ENCODE peak calls at places on chromosomes 5 and 9, in five cellular contexts. B is fibroblast of lung, S is IMR-90, I is endothelial cell, U is lower leg skin. P is an unnamed sample.

GRCh38 chr5:2711446-2712425 is 39.7 kb downstream of the IRX2 start:
- DNase-seq in S (no peak), B (no peak), U (no peak), I (no peak), P (no peak)

GRCh38 chr5:67015577-67016290 is 180.9 kb downstream of the CD180 start:
- DNase-seq in U (no peak), S (peak), B (peak), I (no peak), P (no peak)

GRCh38 chr5:86881493-86882090 is 263.9 kb downstream of the COX7C start:
- DNase-seq in U (no peak), S (no peak), I (no peak), B (no peak), P (no peak)

GRCh38 chr5:58318468-58318867 is 141.4 kb downstream of the PLK2 start:
- DNase-seq in B (no peak), S (peak), I (no peak), U (no peak), P (peak)

GRCh38 chr5:151798674-151799073 is 26.9 kb downstream of the G3BP1 start:
- DNase-seq in I (no peak), B (no peak), U (no peak), S (no peak), P (no peak)

GRCh38 chr5:108642170-108642906 is 105.4 kb upstream of the FER start:
- DNase-seq in S (peak), U (peak), B (peak), I (peak), P (peak)

GRCh38 chr5:141772281-141772680 is 90.3 kb upstream of the ARAP3 start:
- DNase-seq in U (no peak), I (no peak), S (peak), B (no peak), P (no peak)

GRCh38 chr5:91443028-91443427 is 59.9 kb upstream of the ARRDC3 start:
- DNase-seq in U (no peak), S (peak), I (no peak), B (peak), P (peak)

GRCh38 chr9:120985759-120986353 is 59.3 kb upstream of the TRAF1 start:
- DNase-seq in S (peak), B (peak), I (peak), U (no peak), P (peak)

GRCh38 chr5:5422819-5423515 is 490 bp downstream of the ICE1 start:
- DNase-seq in I (no peak), B (no peak), S (no peak), U (no peak), P (no peak)

GRCh38 chr5:1648806-1649205 is 125.0 kb upstream of the LPCAT1 start:
- DNase-seq in B (no peak), I (no peak), S (no peak), U (no peak), P (peak)

GRCh38 chr9:34380034-34380510 is 3.4 kb upstream of the MYORG start:
- DNase-seq in B (no peak), U (no peak), I (peak), S (no peak), P (no peak)

GRCh38 chr5:13211064-13211463 is 733.4 kb downstream of the DNAH5 start:
- DNase-seq in I (no peak), U (no peak), B (no peak), S (no peak), P (no peak)

GRCh38 chr5:123367739-123368138 is 55.5 kb downstream of the CEP120 start:
- DNase-seq in I (no peak), U (no peak), B (peak), S (peak), P (no peak)

GRCh38 chr5:88883059-88883565 is at the start of gene MEF2C:
- DNase-seq in B (peak), I (peak), S (peak), U (peak), P (peak)

GRCh38 chr5:181087309-181087708 is 43.7 kb downstream of the OR2V1 start:
- DNase-seq in I (no peak), U (no peak), S (no peak), B (no peak), P (no peak)

GRCh38 chr9:35649431-35650340 is 1.0 kb downstream of the SIT1 start:
- DNase-seq in I (no peak), B (no peak), S (no peak), U (no peak), P (no peak)

GRCh38 chr5:170546257-170546656 is 42.4 kb downstream of the KCNIP1 start:
- DNase-seq in U (no peak), S (no peak), B (no peak), I (no peak), P (no peak)

GRCh38 chr5:19031491-19031890 is 956.5 kb downstream of the CDH18 start:
- DNase-seq in S (no peak), B (no peak), I (no peak), U (no peak), P (no peak)

GRCh38 chr5:159507055-159507454 is 176.8 kb upstream of the IL12B start:
- DNase-seq in S (no peak), U (no peak), B (no peak), I (no peak), P (no peak)

GRCh38 chr5:10338996-10339903 is 14.2 kb upstream of the MARCHF6 start:
- DNase-seq in B (no peak), S (no peak), I (no peak), U (no peak), P (no peak)

GRCh38 chr9:111442360-111443027 is 41.7 kb downstream of the ECPAS start:
- DNase-seq in S (no peak), U (no peak), B (no peak), I (no peak), P (no peak)

GRCh38 chr5:34656001-34656699 is at the start of gene RAI14:
- DNase-seq in S (peak), I (peak), B (peak), U (peak), P (peak)

GRCh38 chr9:33676746-33677505 is 118.4 kb upstream of the PRSS3 start:
- DNase-seq in B (peak), I (peak), S (peak), U (no peak), P (no peak)

GRCh38 chr9:121259935-121260334 is 8.0 kb upstream of the GSN start:
- DNase-seq in I (no peak), U (no peak), S (no peak), B (no peak), P (no peak)

GRCh38 chr5:78651468-78651867 is 2.9 kb upstream of the LHFPL2 start:
- DNase-seq in B (no peak), U (no peak), S (no peak), I (no peak), P (no peak)

GRCh38 chr5:104179057-104179456 is 616.5 kb upstream of the NUDT12 start:
- DNase-seq in U (no peak), S (peak), B (peak), I (peak), P (no peak)

GRCh38 chr9:36222449-36222848 is 31.7 kb downstream of the CLTA start:
- DNase-seq in U (no peak), S (peak), I (no peak), B (no peak), P (no peak)

GRCh38 chr5:45113726-45114125 is 305.0 kb downstream of the MRPS30 start:
- DNase-seq in B (no peak), U (no peak), S (no peak), I (no peak), P (no peak)

GRCh38 chr9:91395553-91396470 is 27.8 kb downstream of the NFIL3 start:
- DNase-seq in U (no peak), I (no peak), S (peak), B (peak), P (no peak)

GRCh38 chr9:79673614-79674013 is 101.8 kb downstream of the TLE4 start:
- DNase-seq in B (no peak), S (no peak), I (no peak), U (no peak), P (no peak)

GRCh38 chr9:117706421-117707150 is 2.4 kb downstream of the TLR4 start:
- DNase-seq in B (no peak), S (no peak), I (no peak), U (no peak), P (no peak)

GRCh38 chr9:134689320-134690181 is 47.9 kb downstream of the COL5A1 start:
- DNase-seq in B (peak), S (peak), U (peak), I (peak), P (peak)

GRCh38 chr5:6418679-6419276 is 29.9 kb upstream of the UBE2QL1 start:
- DNase-seq in U (no peak), B (no peak), S (no peak), I (no peak), P (no peak)

GRCh38 chr5:132663771-132664695 is 6.1 kb downstream of the IL13 start:
- DNase-seq in S (no peak), B (peak), U (no peak), I (no peak), P (no peak)

GRCh38 chr5:170397059-170397458 is 7.9 kb upstream of the KCNMB1 start:
- DNase-seq in U (no peak), B (no peak), S (no peak), I (no peak), P (no peak)

GRCh38 chr9:134657666-134658377 is 16.2 kb downstream of the COL5A1 start:
- DNase-seq in U (no peak), S (no peak), I (no peak), B (no peak), P (no peak)

GRCh38 chr9:108842610-108843295 is 13.0 kb downstream of the ACTL7B start:
- DNase-seq in S (no peak), I (peak), B (no peak), U (no peak), P (no peak)

GRCh38 chr9:126318858-126319257 is 7.8 kb upstream of the MVB12B start:
- DNase-seq in U (no peak), B (no peak), S (no peak), I (no peak), P (no peak)

DNA sequence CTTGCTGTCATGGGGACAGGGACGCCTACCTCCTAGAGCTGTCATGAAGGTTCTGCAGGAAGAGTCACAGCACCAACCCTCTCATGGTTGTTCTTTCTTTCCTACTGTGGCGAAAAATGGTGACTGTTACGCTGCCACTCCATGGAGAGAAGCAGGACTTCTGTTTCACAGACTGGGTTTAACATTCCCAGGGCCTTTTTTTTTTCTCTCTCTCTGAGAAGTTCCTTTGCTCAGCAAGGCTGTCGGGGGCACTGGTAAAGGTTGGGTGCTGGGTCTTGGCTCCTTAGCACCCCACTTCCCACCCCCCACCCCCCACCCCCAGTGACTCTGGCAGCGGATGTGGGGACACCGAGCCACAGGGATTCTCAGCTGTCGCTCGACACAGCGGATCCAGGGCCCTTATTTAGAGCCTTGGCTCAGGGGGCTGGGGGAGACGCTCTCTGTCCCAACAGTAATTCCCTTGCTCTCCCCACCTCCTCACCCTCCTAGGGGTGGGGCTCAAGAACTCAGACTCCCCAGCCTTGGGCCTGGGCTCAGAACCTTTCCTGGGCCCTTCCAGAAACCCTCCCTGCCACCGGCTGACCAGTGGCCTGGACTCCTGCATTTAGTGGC is 34.4 kb downstream of the DUSP1 start:
- DNase-seq in U (no peak), S (no peak), I (no peak), B (peak), P (no peak)
- TF ChIP-seq CTCF in U (no peak), S (no peak), I (no peak), B (peak), P (no peak)

GRCh38 chr5:160649304-160649703 is 202.7 kb downstream of the ATP10B start:
- DNase-seq in S (no peak), U (no peak), B (no peak), I (peak), P (no peak)
- TF ChIP-seq CTCF in S (no peak), U (no peak), B (no peak), I (no peak), P (no peak)

DNA sequence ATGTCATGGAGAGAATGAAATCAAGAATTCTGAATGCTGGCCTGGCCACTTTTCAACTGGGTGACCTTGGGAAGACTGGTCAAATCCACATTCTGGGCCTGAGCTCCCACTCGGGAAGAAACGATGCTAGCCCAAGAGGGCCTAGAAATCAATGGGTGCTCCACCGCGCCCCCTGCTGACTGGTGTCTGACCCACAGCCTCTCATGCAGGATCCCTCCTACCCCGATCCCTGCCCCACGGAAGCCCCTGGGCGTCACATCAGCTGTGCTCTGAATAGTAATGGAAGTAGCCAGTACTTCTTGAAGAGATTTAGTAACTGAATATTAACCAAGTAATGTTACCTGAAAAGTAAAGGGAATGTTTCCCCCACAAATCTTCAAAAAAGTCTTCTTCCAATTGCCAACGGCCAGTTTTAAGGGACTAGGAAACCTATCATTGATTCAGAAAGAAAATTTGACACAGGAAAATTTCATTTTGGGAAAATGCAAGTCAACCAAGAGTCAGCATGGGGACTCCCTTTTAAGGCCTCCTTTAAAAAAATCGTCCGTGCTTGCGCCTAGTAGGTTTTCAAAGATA is 43.9 kb downstream of the CRB2 start:
- DNase-seq in B (no peak), I (peak), S (no peak), U (no peak), P (no peak)
- TF ChIP-seq CTCF in B (peak), I (peak), S (peak), U (no peak), P (peak)

GRCh38 chr5:150262502-150262901 is 27.1 kb downstream of the CAMK2A start:
- DNase-seq in B (no peak), S (no peak), U (no peak), I (no peak), P (no peak)
- TF ChIP-seq CTCF in B (no peak), S (no peak), U (no peak), I (no peak), P (no peak)

GRCh38 chr9:27787941-27788340 is 214.7 kb upstream of the C9orf72 start:
- DNase-seq in U (no peak), S (no peak), B (no peak), I (no peak), P (no peak)
- TF ChIP-seq CTCF in U (no peak), S (no peak), B (no peak), I (no peak), P (no peak)